ENCODE peak calls at places on chromosomes 5 and 9, in ten cellular contexts. P is T follicular helper cell; K is activated CD4-positive, alpha-beta T cell treated with anti-CD3 and anti-CD28 coated beads, Interleukin-2, amount 50 U/mL, for 48 hours; B is hypothalamus; X is stimulated activated CD4-positive, alpha-beta T cell treated with anti-CD3 and anti-CD28 coated beads, TNF-alpha, amount 100 ng/mL, for 4 hours; R is GDM1; M is IMR-90; V is AG04449; N is left ventricle myocardium superior; D is aorta. U is an unnamed sample.

GRCh38 chr9:14462950-14463349 is 149.0 kb upstream of the NFIB start:
- DNase-seq in V (no peak), D (no peak), M (no peak), X (no peak), N (no peak), R (no peak), P (no peak), K (no peak), B (no peak), U (no peak)

GRCh38 chr5:139246394-139246793 is 47.1 kb upstream of the MATR3 start:
- DNase-seq in B (no peak), N (no peak), V (no peak), K (peak), M (peak), X (peak), D (no peak), R (peak), P (no peak), U (peak)

GRCh38 chr5:58076473-58077257 is 383.2 kb downstream of the PLK2 start:
- DNase-seq in B (no peak), K (no peak), R (no peak), N (no peak), P (no peak), M (no peak), D (no peak), X (no peak), V (no peak), U (no peak)

GRCh38 chr5:54646285-54647101 is 128.9 kb downstream of the SNX18 start:
- DNase-seq in N (peak), V (no peak), B (peak), M (peak), K (peak), D (peak), P (peak), X (no peak), R (peak), U (peak)

GRCh38 chr9:113542016-113542415 is 78.5 kb downstream of the RGS3 start:
- DNase-seq in N (no peak), K (no peak), P (no peak), X (no peak), B (no peak), V (no peak), M (no peak), R (no peak), D (no peak), U (peak)

GRCh38 chr5:94849821-94850736 is 231.6 kb downstream of the SLF1 start:
- DNase-seq in P (peak), M (peak), X (no peak), N (no peak), V (peak), B (peak), R (peak), D (no peak), K (no peak), U (no peak)

GRCh38 chr9:127873886-127874285 is 3.6 kb downstream of the AK1 start:
- DNase-seq in X (no peak), D (peak), P (no peak), M (no peak), K (no peak), V (no peak), R (no peak), N (peak), B (peak), U (peak)

GRCh38 chr9:107282759-107283620 is at the start of gene RAD23B:
- DNase-seq in K (peak), N (peak), V (peak), M (peak), R (peak), D (peak), B (peak), X (peak), P (peak), U (peak)

U was measured in left cardiac atrium.